ENCODE peak calls at places on chromosomes 3 and 15, in nine cellular contexts. W is GM23338, V is A549, P is HCT116, G is GM12878, Z is K562, X is SK-N-SH, B is Panc1, E is HepG2. I is an unnamed sample.

GRCh38 chr3:134419214-134419965 is 45.1 kb upstream of the AMOTL2 start:
- DNase-seq in W (peak; percentile 40), V (no peak), P (no peak), G (no peak), Z (no peak), X (no peak), B (no peak), E (peak; percentile 96), I (no peak)

GRCh38 chr3:187102073-187102634 is 37.1 kb downstream of the RPL39L start:
- DNase-seq in W (no peak), V (no peak), P (no peak), G (no peak), Z (no peak), X (no peak), B (no peak), E (no peak), I (no peak)

GRCh38 chr3:14660942-14661341 is 9.4 kb downstream of the CCDC174 start:
- DNase-seq in W (no peak), V (no peak), P (no peak), G (no peak), Z (no peak), X (no peak), B (no peak), E (no peak), I (no peak)

GRCh38 chr3:138023754-138024153 is 13.8 kb downstream of the CLDN18 start:
- DNase-seq in W (no peak), V (no peak), P (no peak), G (no peak), Z (no peak), X (no peak), B (no peak), E (no peak), I (no peak)

GRCh38 chr15:26873846-26874245 is 7.0 kb downstream of the GABRA5 start:
- DNase-seq in W (no peak), V (no peak), P (no peak), G (no peak), Z (no peak), X (no peak), B (no peak), E (no peak), I (no peak)

GRCh38 chr3:79906106-79906505 is 138.3 kb upstream of the ROBO1 start:
- DNase-seq in W (no peak), V (no peak), P (no peak), G (no peak), Z (no peak), X (no peak), B (no peak), E (no peak), I (no peak)

GRCh38 chr15:51760805-51761204 is 9.4 kb downstream of the TMOD2 start:
- DNase-seq in W (no peak), V (no peak), P (no peak), G (no peak), Z (no peak), X (no peak), B (no peak), E (no peak), I (no peak)

GRCh38 chr3:124811441-124811840 is 75.7 kb downstream of the ITGB5 start:
- DNase-seq in W (no peak), V (no peak), P (no peak), G (no peak), Z (no peak), X (no peak), B (no peak), E (no peak), I (no peak)

GRCh38 chr3:136750209-136750921 is 1.8 kb downstream of the STAG1 start:
- DNase-seq in W (no peak), V (no peak), P (no peak), G (no peak), Z (peak; percentile 8), X (no peak), B (no peak), E (peak; percentile 9), I (no peak)

GRCh38 chr3:71011565-71012287 is 571.8 kb downstream of the FOXP1 start:
- DNase-seq in W (no peak), V (no peak), P (no peak), G (peak; percentile 34), Z (no peak), X (no peak), B (no peak), E (no peak), I (no peak)

GRCh38 chr3:97037294-97037943 is 223.0 kb downstream of the EPHA6 start:
- DNase-seq in W (no peak), V (no peak), P (no peak), G (no peak), Z (no peak), X (no peak), B (no peak), E (peak; percentile 9), I (no peak)

GRCh38 chr3:124483915-124484470 is 246.3 kb upstream of the UMPS start:
- DNase-seq in W (no peak), V (no peak), P (no peak), G (no peak), Z (no peak), X (no peak), B (no peak), E (no peak), I (no peak)

GRCh38 chr3:143674100-143674968 is 173.9 kb downstream of the SLC9A9 start:
- DNase-seq in W (peak; percentile 80), V (peak; percentile 56), P (peak; percentile 65), G (peak; percentile 76), Z (peak; percentile 71), X (peak; percentile 48), B (peak; percentile 47), E (peak; percentile 41), I (peak; percentile 28)

GRCh38 chr3:67654832-67655152 is 380 bp upstream of the SUCLG2 start:
- DNase-seq in W (no peak), V (no peak), P (no peak), G (no peak), Z (no peak), X (no peak), B (no peak), E (no peak), I (no peak)

GRCh38 chr3:188900421-188900941 is 271.3 kb upstream of the TPRG1 start:
- DNase-seq in W (no peak), V (peak; percentile 8), P (peak; percentile 69), G (no peak), Z (no peak), X (no peak), B (peak; percentile 77), E (no peak), I (no peak)

GRCh38 chr15:85463976-85464375 is 83.6 kb downstream of the AKAP13 start:
- DNase-seq in W (no peak), V (no peak), P (no peak), G (no peak), Z (no peak), X (no peak), B (no peak), E (no peak), I (peak; percentile 7)

DNA sequence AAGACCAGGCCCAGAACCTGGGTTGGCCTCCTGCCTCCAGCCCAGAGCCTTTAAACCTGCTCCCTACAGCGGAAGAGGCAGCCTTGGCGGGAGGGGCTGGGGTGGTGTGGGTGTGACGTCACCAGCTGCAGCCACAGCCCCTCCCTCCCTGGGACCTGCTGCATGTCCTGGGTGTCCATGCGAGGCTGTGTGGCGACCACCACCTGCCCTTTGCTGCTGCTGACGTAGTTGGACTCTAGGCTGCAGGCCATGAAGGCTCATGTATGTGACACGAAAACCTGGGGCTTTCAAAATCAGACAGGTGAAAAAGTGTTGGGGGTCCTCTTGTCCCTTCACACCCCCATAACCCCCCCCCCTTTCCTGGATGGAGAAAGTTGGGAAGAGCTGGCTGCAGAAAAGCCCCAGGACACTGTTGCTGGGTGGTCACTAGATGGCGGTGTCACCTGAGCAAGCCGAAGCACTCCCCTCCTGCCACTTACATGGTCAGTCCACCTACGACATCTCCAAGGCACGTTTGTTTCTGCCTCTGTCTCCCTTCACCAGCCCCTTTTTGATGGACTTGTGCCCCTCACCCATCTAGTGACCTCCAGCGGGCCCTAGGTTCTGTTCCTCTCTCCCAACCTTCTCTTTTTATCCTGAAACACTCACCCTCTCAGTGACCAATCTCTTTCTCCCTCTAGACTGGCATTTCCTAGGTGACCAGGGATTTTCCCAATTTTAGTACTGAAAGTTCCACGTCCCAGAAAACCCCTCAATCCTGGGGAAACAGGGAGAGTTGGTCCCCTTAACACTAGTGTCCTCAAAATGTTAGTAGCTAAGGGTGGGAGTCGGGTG is 35.2 kb downstream of the SLC6A20 start:
- DNase-seq in W (peak; percentile 85), V (peak; percentile 71), P (peak; percentile 51), G (peak; percentile 5), Z (peak; percentile 84), X (peak; percentile 87), B (peak; percentile 56), E (peak; percentile 39), I (peak; percentile 43)
- TF ChIP-seq REST in W (no peak), V (no peak), P (no peak), G (no peak), Z (no peak), X (no peak), B (no peak), E (no peak), I (no peak)

DNA sequence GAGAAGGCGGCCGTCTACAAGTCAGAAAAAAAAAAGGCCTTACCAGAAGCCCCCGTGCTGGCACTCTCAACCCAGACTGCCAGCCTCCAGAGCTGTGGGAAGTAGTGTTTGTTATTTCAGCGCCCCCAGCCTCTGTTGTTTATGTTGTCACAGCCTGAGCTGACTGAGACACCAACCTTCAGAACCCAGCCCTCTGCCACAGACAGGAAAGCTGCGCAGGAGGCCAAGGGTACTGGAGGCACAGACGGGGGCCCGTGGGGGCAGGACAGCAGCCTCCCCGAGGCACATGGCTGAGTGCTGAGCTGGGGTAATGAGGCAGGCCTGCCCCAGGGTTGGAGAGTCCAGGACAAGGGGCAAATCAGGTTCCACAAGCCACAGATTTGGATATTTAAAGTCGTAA is 33.7 kb downstream of the HCN4 start:
- DNase-seq in W (no peak), V (no peak), P (no peak), G (no peak), Z (no peak), X (no peak), B (no peak), E (no peak), I (no peak)
- TF ChIP-seq REST in W (no peak), V (no peak), P (no peak), G (no peak), Z (no peak), X (no peak), B (no peak), E (no peak), I (no peak)

DNA sequence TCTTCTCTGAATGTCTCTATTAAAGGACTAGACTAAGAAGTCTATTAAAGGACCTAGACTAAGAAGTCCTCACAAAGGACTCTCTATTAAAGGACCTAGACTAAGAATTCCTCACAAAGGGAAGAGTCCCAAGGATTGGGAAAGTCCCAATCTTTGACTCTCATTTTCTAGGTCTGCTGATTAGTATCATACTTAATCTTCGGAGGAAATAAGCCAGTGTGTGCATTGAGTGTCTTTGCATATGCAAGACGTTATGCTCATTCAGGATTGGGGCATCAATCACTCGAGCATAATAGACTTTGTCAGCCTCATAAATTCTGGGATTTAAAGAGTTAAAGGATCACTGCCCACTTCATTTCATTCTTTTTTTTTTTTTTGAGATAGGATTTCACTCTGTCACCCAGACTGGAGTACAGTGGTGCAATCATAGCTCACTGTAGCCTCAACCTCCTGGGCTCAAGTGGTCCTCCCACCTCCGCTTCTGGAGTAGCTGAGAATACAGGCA is 154.3 kb downstream of the RBPMS2 start:
- DNase-seq in W (no peak), V (no peak), P (no peak), G (no peak), Z (no peak), X (no peak), B (no peak), E (no peak), I (no peak)
- TF ChIP-seq REST in W (no peak), V (no peak), P (no peak), G (no peak), Z (no peak), X (no peak), B (no peak), E (no peak), I (no peak)

GRCh38 chr15:40032125-40032839 is 6.7 kb downstream of the SRP14 start:
- DNase-seq in W (no peak), V (no peak), P (no peak), G (no peak), Z (no peak), X (no peak), B (no peak), E (no peak), I (no peak)
- TF ChIP-seq REST in W (no peak), V (no peak), P (no peak), G (no peak), Z (no peak), X (no peak), B (no peak), E (no peak), I (no peak)